ENCODE peak calls at places on chromosomes 12 and 14, in nine cellular contexts. Q is OCI-LY7, Y is PC-3, L is MM.1S, K is HCT116, X is GM23248, M is hepatocyte, A is neural progenitor cell, F is SK-N-SH. E is an unnamed sample.

GRCh38 chr14:58638231-58639205 is 756 bp downstream of the DACT1 start:
- DNase-seq in K (no peak), Y (peak), A (peak), L (no peak), M (peak), Q (no peak), F (peak), X (peak), E (peak)

GRCh38 chr12:48903982-48904411 is 21.3 kb downstream of the FKBP11 start:
- DNase-seq in K (peak), Y (no peak), Q (peak), A (peak), L (peak), X (peak), M (peak), F (peak), E (peak)

GRCh38 chr12:17322090-17322489 is 716.1 kb upstream of the LMO3 start:
- DNase-seq in K (no peak), X (no peak), L (no peak), M (no peak), F (no peak), Q (no peak), A (no peak), Y (no peak), E (peak)

GRCh38 chr14:22438742-22439141 is 150.3 kb downstream of the DAD1 start:
- DNase-seq in F (no peak), Q (no peak), A (no peak), K (no peak), Y (no peak), M (no peak), X (no peak), L (no peak), E (no peak)

GRCh38 chr12:52055781-52056711 is 4.8 kb downstream of the NR4A1 start:
- DNase-seq in Y (no peak), F (no peak), M (peak), X (no peak), A (no peak), Q (no peak), K (no peak), L (no peak), E (no peak)

GRCh38 chr14:61145903-61146411 is 135.2 kb downstream of the TMEM30B start:
- DNase-seq in M (peak), X (peak), Q (no peak), K (no peak), A (peak), L (no peak), F (peak), Y (peak), E (no peak)

GRCh38 chr12:25719505-25719904 is 166.4 kb upstream of the LMNTD1 start:
- DNase-seq in F (no peak), X (no peak), L (no peak), Y (no peak), A (no peak), M (no peak), Q (no peak), K (no peak), E (no peak)

GRCh38 chr14:22131749-22132476 is 457.1 kb downstream of the DAD1 start:
- DNase-seq in Y (peak), F (no peak), L (peak), K (no peak), A (peak), Q (peak), X (no peak), M (no peak), E (peak)

GRCh38 chr14:75280448-75280830 is 1.8 kb downstream of the FOS start:
- DNase-seq in Y (no peak), A (no peak), L (no peak), K (no peak), M (no peak), Q (no peak), F (no peak), X (peak), E (no peak)

GRCh38 chr12:106760184-106760531 is 14.3 kb upstream of the RIC8B start:
- DNase-seq in L (peak), Q (peak), K (no peak), Y (no peak), A (peak), M (no peak), X (no peak), F (no peak), E (peak)

GRCh38 chr12:102958073-102958829 is 777 bp downstream of the ASCL1 start:
- DNase-seq in X (peak), M (peak), Q (no peak), L (peak), F (peak), K (no peak), A (peak), Y (no peak), E (peak)

GRCh38 chr14:60485600-60486251 is at the start of gene C14orf39:
- DNase-seq in F (peak), K (no peak), Q (no peak), Y (peak), A (peak), M (peak), L (no peak), X (peak), E (peak)

GRCh38 chr12:33330940-33331339 is 108.7 kb downstream of the SYT10 start:
- DNase-seq in F (no peak), K (no peak), Y (no peak), Q (no peak), X (no peak), L (no peak), A (no peak), M (peak), E (no peak)

GRCh38 chr12:29738416-29738815 is 45.3 kb downstream of the TMTC1 start:
- DNase-seq in K (no peak), Y (no peak), Q (no peak), X (peak), A (no peak), F (no peak), L (no peak), M (no peak), E (no peak)

GRCh38 chr12:54390668-54391551 is 6.4 kb upstream of the ZNF385A start:
- DNase-seq in X (no peak), F (peak), Q (peak), A (peak), K (no peak), Y (peak), M (peak), L (peak), E (peak)

GRCh38 chr12:48053883-48054282 is 49.6 kb upstream of the COL2A1 start:
- DNase-seq in Y (no peak), A (no peak), M (no peak), F (no peak), Q (no peak), L (no peak), X (no peak), K (no peak), E (no peak)

GRCh38 chr12:14396071-14396470 is 30.6 kb downstream of the ATF7IP start:
- DNase-seq in A (no peak), F (no peak), L (no peak), Y (no peak), K (no peak), M (peak), X (no peak), Q (peak), E (no peak)

GRCh38 chr12:95805864-95806669 is 15.5 kb upstream of the NTN4 start:
- DNase-seq in A (no peak), Q (no peak), X (peak), M (peak), Y (peak), K (peak), L (no peak), F (no peak), E (no peak)

GRCh38 chr12:91974541-91974940 is 171.1 kb downstream of the BTG1 start:
- DNase-seq in Y (no peak), K (no peak), F (peak), L (no peak), A (no peak), X (peak), Q (no peak), M (no peak), E (no peak)

GRCh38 chr12:63212316-63212715 is 61.3 kb upstream of the AVPR1A start:
- DNase-seq in L (no peak), X (no peak), Y (no peak), M (no peak), A (no peak), K (no peak), F (no peak), Q (no peak), E (no peak)

GRCh38 chr12:111412007-111412829 is 6.5 kb downstream of the SH2B3 start:
- DNase-seq in K (no peak), Y (no peak), L (no peak), Q (no peak), M (no peak), A (peak), X (peak), F (peak), E (peak)

GRCh38 chr14:95008445-95009217 is 148.7 kb downstream of the DICER1 start:
- DNase-seq in Y (no peak), A (no peak), F (peak), L (no peak), M (no peak), Q (no peak), K (no peak), X (no peak), E (no peak)

GRCh38 chr12:52561880-52562449 is 9.0 kb upstream of the KRT71 start:
- DNase-seq in Q (no peak), F (no peak), X (peak), K (peak), A (peak), L (no peak), M (peak), Y (peak), E (peak)

GRCh38 chr12:98369601-98370000 is 145.8 kb upstream of the TMPO start:
- DNase-seq in Y (no peak), M (no peak), F (no peak), Q (no peak), A (no peak), K (no peak), X (no peak), L (no peak), E (no peak)

GRCh38 chr12:65123435-65124063 is 2.4 kb upstream of the WIF1 start:
- DNase-seq in F (peak), Y (peak), K (no peak), Q (peak), A (peak), M (peak), L (peak), X (peak), E (peak)

GRCh38 chr12:109762673-109763191 is 49.1 kb downstream of the FAM222A start:
- DNase-seq in X (no peak), A (no peak), L (no peak), Q (no peak), F (no peak), Y (no peak), M (no peak), K (no peak), E (no peak)

GRCh38 chr12:52238916-52239649 is 6.0 kb downstream of the KRT7 start:
- DNase-seq in Y (peak), L (no peak), M (no peak), F (no peak), Q (no peak), A (no peak), K (no peak), X (no peak), E (no peak)

GRCh38 chr12:6850796-6851152 is 312 bp downstream of the CDCA3 start:
- DNase-seq in F (no peak), Q (peak), Y (no peak), A (no peak), L (no peak), M (peak), K (no peak), X (no peak), E (peak)

GRCh38 chr14:58992935-58993334 is 195.5 kb upstream of the DAAM1 start:
- DNase-seq in M (no peak), K (no peak), F (no peak), Q (no peak), X (no peak), A (no peak), L (no peak), Y (no peak), E (no peak)

GRCh38 chr12:66900616-66901015 is 221.7 kb upstream of the GRIP1 start:
- DNase-seq in Q (no peak), K (no peak), Y (no peak), M (no peak), F (no peak), X (no peak), L (no peak), A (no peak), E (no peak)

DNA sequence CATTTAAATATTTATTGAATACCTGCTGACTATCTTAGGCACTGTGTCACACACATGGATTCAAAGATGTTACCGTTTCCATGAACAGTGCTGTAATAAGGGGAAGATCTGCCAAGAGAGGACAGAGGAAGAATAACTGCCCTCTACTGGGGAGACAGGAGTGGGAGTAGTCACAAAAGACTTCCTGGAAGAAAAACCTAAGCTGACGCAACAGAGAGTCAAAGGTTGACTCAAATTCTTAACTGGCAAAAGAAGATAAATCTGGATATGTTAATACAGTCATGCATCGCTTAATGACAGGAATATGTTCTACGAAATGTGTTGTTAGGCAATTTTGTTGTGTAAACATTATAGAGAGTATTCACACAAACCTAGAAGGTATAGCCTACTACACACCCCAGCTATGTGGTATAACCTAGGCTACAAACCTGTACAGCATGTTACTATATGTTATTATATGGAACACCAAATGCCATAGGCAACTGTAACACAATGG is 51.5 kb downstream of the DCAF5 start:
- DNase-seq in M (peak), A (peak), L (no peak), Y (peak), X (peak), K (peak), Q (no peak), F (peak), E (peak)
- TF ChIP-seq EZH2phosphoT487 in M (no peak), A (no peak), L (no peak), Y (no peak), X (no peak), K (no peak), Q (no peak), F (no peak), E (no peak)

GRCh38 chr14:105087308-105087962 is 22.2 kb upstream of the GPR132 start:
- DNase-seq in K (no peak), Y (peak), L (no peak), F (peak), M (peak), A (peak), X (peak), Q (no peak), E (peak)
- TF ChIP-seq EZH2phosphoT487 in K (no peak), Y (no peak), L (no peak), F (no peak), M (no peak), A (peak), X (no peak), Q (no peak), E (no peak)

GRCh38 chr12:3313066-3313465 is 177.9 kb upstream of the PRMT8 start:
- DNase-seq in X (peak), L (no peak), Q (no peak), F (no peak), Y (peak), A (no peak), M (no peak), K (no peak), E (no peak)

GRCh38 chr12:3313655-3314305 is 177.2 kb upstream of the PRMT8 start:
- DNase-seq in Q (peak), F (peak), A (peak), X (peak), K (no peak), Y (peak), M (no peak), L (peak), E (peak)

GRCh38 chr12:3314306-3314663 is 176.7 kb upstream of the PRMT8 start:
- DNase-seq in L (no peak), M (no peak), Q (no peak), F (no peak), A (no peak), X (no peak), Y (no peak), K (no peak), E (no peak)

GRCh38 chr12:3316776-3317480 is 174.1 kb upstream of the PRMT8 start:
- DNase-seq in K (no peak), Y (no peak), L (no peak), X (no peak), F (no peak), M (no peak), A (no peak), Q (no peak), E (no peak)

GRCh38 chr12:3315201-3315661 is 175.8 kb upstream of the PRMT8 start:
- DNase-seq in Y (peak), K (no peak), F (peak), Q (no peak), L (no peak), A (no peak), M (no peak), X (peak), E (no peak)
- TF ChIP-seq EZH2phosphoT487 in Y (no peak), K (no peak), F (no peak), Q (no peak), L (no peak), A (no peak), M (no peak), X (no peak), E (no peak)

GRCh38 chr14:50875359-50876090 is 3.7 kb downstream of the ABHD12B start:
- DNase-seq in A (no peak), F (no peak), Q (peak), Y (no peak), K (no peak), M (no peak), L (peak), X (peak), E (no peak)

GRCh38 chr14:50871223-50871622 is 630 bp upstream of the ABHD12B start:
- DNase-seq in K (no peak), Y (no peak), X (no peak), A (no peak), M (no peak), F (no peak), Q (peak), L (no peak), E (no peak)

GRCh38 chr14:50871914-50872732 is at the start of gene ABHD12B:
- DNase-seq in L (no peak), F (peak), X (peak), M (no peak), A (peak), K (no peak), Q (no peak), Y (no peak), E (peak)

GRCh38 chr14:50874842-50875241 is 3.0 kb downstream of the ABHD12B start:
- DNase-seq in K (no peak), A (no peak), Q (no peak), Y (peak), L (no peak), M (no peak), F (no peak), X (no peak), E (no peak)
- TF ChIP-seq EZH2phosphoT487 in K (no peak), A (no peak), Q (no peak), Y (no peak), L (no peak), M (no peak), F (no peak), X (no peak), E (no peak)

GRCh38 chr12:126784328-126784921 is 1482.5 kb upstream of the TMEM132C start:
- DNase-seq in X (peak), Y (peak), M (peak), L (peak), A (peak), F (peak), K (peak), Q (peak), E (peak)
- TF ChIP-seq EZH2phosphoT487 in X (no peak), Y (no peak), M (no peak), L (no peak), A (no peak), F (no peak), K (no peak), Q (no peak), E (no peak)

GRCh38 chr12:11927311-11927935 is 143.3 kb upstream of the BCL2L14 start:
- DNase-seq in Q (no peak), M (no peak), Y (no peak), F (no peak), K (no peak), A (peak), X (no peak), L (no peak), E (peak)
- TF ChIP-seq EZH2phosphoT487 in Q (no peak), M (no peak), Y (no peak), F (no peak), K (no peak), A (no peak), X (no peak), L (no peak), E (no peak)

DNA sequence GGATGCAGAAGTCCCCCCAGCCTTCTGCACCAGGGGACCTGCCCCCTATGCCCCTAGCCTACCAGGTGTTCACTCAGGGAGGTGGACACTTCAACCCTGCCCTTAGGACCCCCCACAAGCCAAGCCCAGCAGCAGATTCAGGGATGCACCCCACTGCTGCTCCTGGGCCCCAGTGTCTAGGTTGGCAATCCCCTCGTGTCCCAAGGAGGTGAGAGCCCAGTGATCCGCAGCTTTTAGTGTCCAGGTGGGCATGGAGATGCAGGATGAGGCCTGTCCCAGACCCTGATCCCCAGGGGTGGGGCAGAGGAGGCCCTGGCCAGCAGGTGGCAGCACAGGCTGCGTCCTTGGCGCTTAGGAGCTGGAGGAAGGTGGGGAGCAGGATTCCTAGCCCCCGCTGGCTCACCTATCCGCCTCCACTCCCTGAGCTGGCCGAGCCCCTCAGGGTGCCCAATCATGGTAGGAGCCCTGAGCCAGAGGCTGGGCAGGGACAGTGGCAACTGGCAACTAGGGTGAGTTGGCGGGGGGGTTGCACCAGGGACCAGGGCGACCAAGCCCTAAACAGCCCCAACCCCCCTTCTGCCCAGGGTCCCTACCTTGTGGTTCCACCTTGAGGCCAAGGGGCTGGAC is 4.1 kb downstream of the CKB start:
- DNase-seq in K (no peak), X (peak), F (peak), Y (peak), Q (peak), M (peak), L (no peak), A (peak), E (peak)
- TF ChIP-seq EZH2phosphoT487 in K (no peak), X (no peak), F (no peak), Y (no peak), Q (no peak), M (no peak), L (no peak), A (no peak), E (no peak)

DNA sequence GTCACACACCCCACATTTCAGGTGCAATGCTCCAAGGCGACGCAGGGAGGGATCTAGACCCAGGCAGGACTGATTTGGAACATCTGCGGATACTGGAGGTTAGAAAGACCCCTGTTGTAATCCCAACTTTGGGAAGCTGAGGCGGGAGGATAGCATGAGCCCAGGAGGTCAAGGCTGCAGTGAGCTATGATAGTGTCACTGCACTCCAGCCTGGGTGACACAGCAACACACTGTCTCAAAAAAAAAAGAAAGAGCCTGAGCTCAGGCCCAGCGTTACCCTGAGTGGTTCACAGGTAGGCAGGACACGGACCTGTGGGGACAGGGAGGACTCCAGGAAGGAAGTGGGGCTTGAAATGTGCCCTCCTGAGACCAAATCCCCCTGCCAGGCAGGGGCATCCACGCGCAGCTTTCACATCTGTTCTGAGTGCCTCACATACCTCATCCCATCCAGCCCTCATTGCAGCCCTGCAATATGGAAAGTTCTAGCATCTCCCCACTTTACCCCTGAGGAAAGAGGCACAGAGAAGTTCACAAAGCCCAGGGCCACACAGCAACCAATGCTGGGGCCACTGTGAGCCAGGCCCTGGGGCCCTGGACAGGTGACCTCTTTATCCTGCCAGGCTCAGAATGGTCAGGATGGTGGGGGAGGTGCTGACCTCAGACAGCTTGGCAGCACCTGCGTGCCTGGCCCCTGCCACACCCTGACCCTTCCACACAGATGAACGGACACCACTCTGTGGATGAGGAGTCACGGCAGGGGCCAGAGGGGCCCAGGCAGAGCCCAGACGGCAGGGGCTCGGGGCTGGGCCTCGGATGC is 34.1 kb downstream of the CCDC85C start:
- DNase-seq in Y (no peak), Q (no peak), L (no peak), A (no peak), X (no peak), F (no peak), M (no peak), K (no peak), E (no peak)
- TF ChIP-seq EZH2phosphoT487 in Y (no peak), Q (no peak), L (no peak), A (no peak), X (no peak), F (no peak), M (no peak), K (no peak), E (no peak)

GRCh38 chr14:50311337-50311973 is 574 bp downstream of the L2HGDH start:
- DNase-seq in Q (no peak), X (no peak), K (no peak), M (no peak), L (no peak), A (peak), Y (peak), F (peak), E (no peak)
- TF ChIP-seq EZH2phosphoT487 in Q (no peak), X (no peak), K (no peak), M (no peak), L (no peak), A (no peak), Y (no peak), F (no peak), E (no peak)

E was measured in GM23338.